ENCODE peak calls at places on chromosomes 16 and 17, in nine cellular contexts. I is GM12891; P is right cardiac atrium; L is fibroblast of mammary gland; A is HEK293T; C is stimulated activated CD4-positive, alpha-beta T cell treated with anti-CD3 and anti-CD28 coated beads, Interleukin-2, amount 100 ng/mL, for 48 hours; K is mesendoderm; E is NCI-H2029; S is WERI-Rb-1. X is an unnamed sample.

GRCh38 chr17:52389632-52390031 is 231.1 kb upstream of the CA10 start:
- DNase-seq in L (no peak), S (no peak), E (no peak), P (no peak), A (no peak), C (no peak), K (no peak), I (no peak), X (no peak)

GRCh38 chr17:47946929-47947397 is 5.6 kb downstream of the PNPO start:
- DNase-seq in C (peak), S (peak), L (peak), A (peak), P (peak), I (peak), E (peak), K (peak), X (peak)

GRCh38 chr16:31458073-31458834 is 1.0 kb upstream of the ARMC5 start:
- DNase-seq in C (peak), P (peak), A (no peak), L (peak), S (peak), K (peak), I (peak), E (peak), X (no peak)

GRCh38 chr16:50549561-50549915 is 1.3 kb downstream of the NKD1 start:
- DNase-seq in K (no peak), C (no peak), I (no peak), P (no peak), E (no peak), S (no peak), A (no peak), L (no peak), X (no peak)

GRCh38 chr17:79986441-79987186 is 49.1 kb downstream of the TBC1D16 start:
- DNase-seq in P (peak), I (no peak), L (peak), K (no peak), S (no peak), C (no peak), A (no peak), E (no peak), X (no peak)

GRCh38 chr17:41965694-41966375 is 760 bp upstream of the CNP start:
- DNase-seq in L (peak), C (peak), A (peak), K (peak), I (no peak), P (peak), E (peak), S (peak), X (peak)

GRCh38 chr16:12182202-12182601 is 205.7 kb downstream of the SNX29 start:
- DNase-seq in E (no peak), S (peak), P (no peak), I (no peak), K (no peak), L (no peak), C (no peak), A (no peak), X (no peak)

GRCh38 chr17:37259030-37259735 is 116.6 kb upstream of the C17orf78 start:
- DNase-seq in P (no peak), L (peak), I (no peak), C (no peak), S (no peak), E (no peak), K (no peak), A (no peak), X (no peak)

GRCh38 chr17:28547623-28548416 is 4.6 kb downstream of the UNC119 start:
- DNase-seq in S (peak), K (peak), A (peak), L (peak), C (peak), I (peak), E (no peak), P (peak), X (peak)

GRCh38 chr17:28693866-28694265 is 17.8 kb downstream of the PROCA1 start:
- DNase-seq in L (no peak), K (no peak), E (no peak), C (no peak), A (no peak), P (no peak), S (no peak), I (no peak), X (no peak)

GRCh38 chr16:84461029-84461415 is 43.4 kb downstream of the MEAK7 start:
- DNase-seq in C (no peak), E (peak), S (no peak), L (no peak), I (no peak), A (no peak), K (no peak), P (no peak), X (no peak)

GRCh38 chr16:69651217-69651616 is 75.1 kb downstream of the NQO1 start:
- DNase-seq in P (no peak), E (no peak), I (no peak), S (no peak), L (no peak), C (no peak), K (no peak), A (no peak), X (no peak)

GRCh38 chr17:3033248-3033640 is 30.2 kb downstream of the OR1D5 start:
- DNase-seq in P (peak), C (no peak), S (no peak), A (no peak), I (no peak), E (no peak), K (no peak), L (no peak), X (no peak)

GRCh38 chr17:57727776-57728175 is 17.3 kb downstream of the CCDC182 start:
- DNase-seq in L (no peak), K (no peak), C (no peak), P (no peak), S (no peak), E (no peak), A (no peak), I (no peak), X (no peak)

GRCh38 chr16:58127033-58127556 is 2.1 kb downstream of the CFAP20 start:
- DNase-seq in C (no peak), E (peak), L (peak), A (no peak), K (peak), S (no peak), I (no peak), P (no peak), X (no peak)